ENCODE peak calls at places on chromosome 10, in four cellular contexts. V is NCI-H510A treated with DMSO at 0.1 percent for 48 hours, O is HepG2, K is AG04450. R is an unnamed sample.

GRCh38 chr10:121845044-121845784 is 82.6 kb downstream of the ATE1 start:
- DNase-seq in K (no peak), V (no peak), O (no peak), R (no peak)

GRCh38 chr10:85612378-85612775 is 754.2 kb downstream of the GRID1 start:
- DNase-seq in K (no peak), V (no peak), O (no peak), R (no peak)

GRCh38 chr10:88117227-88117626 is 253.8 kb downstream of the PTEN start:
- DNase-seq in V (no peak), O (no peak), K (no peak), R (no peak)

GRCh38 chr10:33160151-33160550 is 174.3 kb downstream of the NRP1 start:
- DNase-seq in V (no peak), K (no peak), O (no peak), R (peak; percentile 53)

GRCh38 chr10:132518572-132519381 is 18.8 kb upstream of the INPP5A start:
- DNase-seq in O (peak; percentile 79), K (no peak), V (no peak), R (no peak)

GRCh38 chr10:11469575-11470391 is 141.7 kb downstream of the USP6NL start:
- DNase-seq in O (no peak), V (no peak), K (no peak), R (no peak)

GRCh38 chr10:130766071-130766470 is 545.5 kb downstream of the TCERG1L start:
- DNase-seq in K (no peak), V (no peak), O (no peak), R (no peak)

GRCh38 chr10:69278446-69278963 is at the start of gene HK1:
- DNase-seq in O (no peak), V (no peak), K (no peak), R (no peak)

GRCh38 chr10:86945361-86946214 is 11.8 kb downstream of the MMRN2 start:
- DNase-seq in K (no peak), O (peak; percentile 44), V (no peak), R (no peak)

GRCh38 chr10:121823993-121824463 is 103.8 kb downstream of the ATE1 start:
- DNase-seq in O (peak; percentile 44), V (peak; percentile 73), K (no peak), R (peak; percentile 1)

GRCh38 chr10:4202936-4203335 is 417.9 kb upstream of the KLF6 start:
- DNase-seq in O (no peak), K (no peak), V (no peak), R (no peak)

GRCh38 chr10:15472008-15472407 is 100.9 kb upstream of the FAM171A1 start:
- DNase-seq in K (no peak), O (no peak), V (no peak), R (no peak)

GRCh38 chr10:114266521-114266920 is 27.5 kb downstream of the VWA2 start:
- DNase-seq in V (no peak), O (no peak), K (no peak), R (no peak)

GRCh38 chr10:7130191-7130911 is 280.5 kb downstream of the SFMBT2 start:
- DNase-seq in V (no peak), K (no peak), O (no peak), R (no peak)

GRCh38 chr10:56317603-56318002 is 43.5 kb downstream of the ZWINT start:
- DNase-seq in V (no peak), K (no peak), O (no peak), R (no peak)

GRCh38 chr10:89342219-89342966 is 14.6 kb downstream of the IFIT3 start:
- DNase-seq in V (no peak), K (no peak), O (no peak), R (no peak)

GRCh38 chr10:70742537-70743429 is 42.4 kb downstream of the TBATA start:
- DNase-seq in O (peak; percentile 57), K (peak; percentile 80), V (no peak), R (no peak)

GRCh38 chr10:70053212-70053895 is 708 bp downstream of the MACROH2A2 start:
- DNase-seq in K (no peak), V (peak; percentile 42), O (no peak), R (no peak)

GRCh38 chr10:102352066-102352715 is 43.3 kb upstream of the NFKB2 start:
- DNase-seq in V (peak; percentile 94), O (peak; percentile 51), K (peak; percentile 20), R (no peak)

GRCh38 chr10:51924359-51924758 is 225.0 kb upstream of the CSTF2T start:
- DNase-seq in V (no peak), K (no peak), O (no peak), R (no peak)

GRCh38 chr10:132066186-132066585 is 440 bp downstream of the JAKMIP3 start:
- DNase-seq in V (no peak), O (no peak), K (no peak), R (no peak)

GRCh38 chr10:118449521-118449920 is 107.4 kb upstream of the FAM204A start:
- DNase-seq in V (no peak), K (no peak), O (no peak), R (no peak)

GRCh38 chr10:48527691-48528212 is 77.1 kb downstream of the ARHGAP22 start:
- DNase-seq in O (no peak), K (no peak), V (no peak), R (no peak)